ENCODE peak calls at places on chromosomes 11 and 22, in nine cellular contexts. Y is heart left ventricle, G is H1, E is sigmoid colon, U is mammary epithelial cell, N is IMR-90, P is PC-3, R is lung, B is DND-41. T is an unnamed sample.
A peak's percentile ranks its signal among the peaks of the same experiment; 100 is the strongest.

GRCh38 chr11:35933572-35933925 is 10.3 kb upstream of the LDLRAD3 start:
- DNase-seq in Y (no peak), G (no peak), E (no peak), U (no peak), N (no peak), P (no peak), R (no peak), B (no peak), T (no peak)

GRCh38 chr11:107545101-107545514 is 20.4 kb downstream of the ALKBH8 start:
- DNase-seq in Y (no peak), G (no peak), E (no peak), U (peak; percentile 94), N (peak; percentile 63), P (peak; percentile 98), R (no peak), B (no peak), T (no peak)

GRCh38 chr11:59207988-59208432 is 4.7 kb downstream of the MPEG1 start:
- DNase-seq in Y (peak; percentile 29), G (no peak), E (no peak), U (peak; percentile 74), N (peak; percentile 91), P (peak; percentile 69), R (no peak), B (peak; percentile 27), T (peak; percentile 51)

GRCh38 chr22:24473278-24473677 is 21.9 kb upstream of the UPB1 start:
- DNase-seq in Y (no peak), G (no peak), E (no peak), U (no peak), N (no peak), P (no peak), R (no peak), B (no peak), T (no peak)

GRCh38 chr22:30045001-30045887 is 35.0 kb upstream of the HORMAD2 start:
- DNase-seq in Y (no peak), G (no peak), E (peak; percentile 54), U (no peak), N (no peak), P (no peak), R (no peak), B (no peak), T (no peak)

GRCh38 chr11:78833237-78833636 is 258.6 kb upstream of the NARS2 start:
- DNase-seq in Y (no peak), G (no peak), E (no peak), U (no peak), N (no peak), P (no peak), R (no peak), B (no peak), T (no peak)

GRCh38 chr11:102783720-102784119 is 3.3 kb upstream of the MMP10 start:
- DNase-seq in Y (no peak), G (no peak), E (no peak), U (peak; percentile 93), N (no peak), P (peak; percentile 96), R (no peak), B (no peak), T (no peak)

GRCh38 chr22:42434748-42435425 is 2.7 kb upstream of the NFAM1 start:
- DNase-seq in Y (no peak), G (no peak), E (no peak), U (no peak), N (no peak), P (no peak), R (no peak), B (no peak), T (no peak)

GRCh38 chr22:31103111-31103510 is 4.3 kb downstream of the SELENOM start:
- DNase-seq in Y (no peak), G (no peak), E (no peak), U (no peak), N (no peak), P (no peak), R (no peak), B (no peak), T (no peak)

GRCh38 chr11:78886616-78887015 is 312.0 kb upstream of the NARS2 start:
- DNase-seq in Y (no peak), G (no peak), E (no peak), U (peak; percentile 81), N (peak; percentile 64), P (no peak), R (no peak), B (no peak), T (no peak)

GRCh38 chr11:10538924-10539323 is 2.1 kb downstream of the RNF141 start:
- DNase-seq in Y (no peak), G (no peak), E (no peak), U (no peak), N (no peak), P (no peak), R (no peak), B (no peak), T (no peak)

GRCh38 chr11:10542776-10543175 is 1.8 kb upstream of the RNF141 start:
- DNase-seq in Y (no peak), G (no peak), E (no peak), U (no peak), N (no peak), P (no peak), R (no peak), B (no peak), T (no peak)

GRCh38 chr11:10540546-10540914 is 457 bp downstream of the RNF141 start:
- DNase-seq in Y (no peak), G (no peak), E (peak; percentile 75), U (peak; percentile 46), N (peak; percentile 18), P (no peak), R (peak; percentile 53), B (no peak), T (no peak)

GRCh38 chr11:10539339-10539738 is 1.6 kb downstream of the RNF141 start:
- DNase-seq in Y (no peak), G (no peak), E (no peak), U (no peak), N (no peak), P (peak; percentile 50), R (no peak), B (no peak), T (no peak)

GRCh38 chr11:10540915-10541591 is at the start of gene RNF141:
- DNase-seq in Y (peak; percentile 95), G (peak; percentile 86), E (peak; percentile 97), U (peak; percentile 91), N (peak; percentile 87), P (peak; percentile 92), R (peak; percentile 96), B (peak; percentile 92), T (peak; percentile 94)
- H3K4me3 ChIP-seq in Y (peak within 1 kb of the TSS; percentile 94), G (peak within 1 kb of the TSS; percentile 85), E (peak within 1 kb of the TSS; percentile 93), U (peak within 1 kb of the TSS; percentile 72), N (peak within 1 kb of the TSS; percentile 77), P (peak within 1 kb of the TSS; percentile 76), R (peak within 1 kb of the TSS; percentile 84), B (peak within 1 kb of the TSS; percentile 96), T (peak within 1 kb of the TSS; percentile 90)

DNA sequence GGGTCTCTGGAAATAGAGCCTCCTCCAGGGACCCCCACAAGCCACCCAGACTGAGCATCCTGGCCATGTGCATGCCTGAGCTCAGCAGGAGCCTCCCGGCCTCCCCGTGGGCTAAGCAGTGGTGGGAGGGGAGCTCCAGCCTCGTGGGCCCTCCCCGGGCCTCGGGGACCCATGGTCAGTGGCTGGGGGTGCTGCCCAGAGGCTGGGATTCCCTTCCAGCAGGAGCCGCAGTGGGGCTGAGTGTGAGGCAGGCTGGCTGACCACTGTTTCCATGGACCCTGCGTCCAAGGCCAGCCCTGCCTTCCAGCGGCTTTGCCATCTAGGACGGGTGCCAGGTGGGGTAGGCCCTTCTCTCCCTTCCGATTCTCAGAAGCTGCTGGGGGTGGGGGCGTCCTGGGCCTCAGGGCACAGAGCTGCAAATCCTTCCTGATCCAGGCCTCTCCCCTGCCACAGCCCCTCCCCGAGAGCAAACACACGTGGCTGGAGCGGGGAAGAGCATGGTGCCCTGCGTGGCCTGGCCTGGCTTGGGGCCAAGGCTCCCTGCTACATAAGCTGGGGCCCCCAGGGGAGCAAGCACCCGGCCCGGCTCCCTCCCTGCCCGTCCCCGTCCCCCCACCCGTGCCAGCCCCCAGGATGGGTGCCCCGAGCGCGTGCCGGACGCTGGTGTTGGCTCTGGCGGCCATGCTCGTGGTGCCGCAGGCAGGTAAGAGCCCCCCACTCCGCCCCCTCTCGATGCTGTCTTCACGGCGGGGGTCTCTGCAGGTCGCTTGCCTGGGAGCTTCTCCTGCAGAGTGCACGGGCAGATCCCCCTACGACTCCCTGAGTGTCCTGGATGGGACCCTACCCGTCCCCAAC is at the start of gene MUC5B:
- DNase-seq in Y (no peak), G (no peak), E (peak; percentile 61), U (no peak), N (no peak), P (peak; percentile 62), R (no peak), B (no peak), T (peak; percentile 25)
- H3K27me3 ChIP-seq in Y (peaks cover 28% of the 10 kb centered on the region), G (no peaks in the 10 kb centered on the region), E (peaks cover 92% of the 10 kb centered on the region), U (peaks cover 3% of the 10 kb centered on the region), N (peaks cover 16% of the 10 kb centered on the region), P (no peaks in the 10 kb centered on the region), R (peaks cover 4% of the 10 kb centered on the region), B (no peaks in the 10 kb centered on the region), T (peaks cover 4% of the 10 kb centered on the region)

DNA sequence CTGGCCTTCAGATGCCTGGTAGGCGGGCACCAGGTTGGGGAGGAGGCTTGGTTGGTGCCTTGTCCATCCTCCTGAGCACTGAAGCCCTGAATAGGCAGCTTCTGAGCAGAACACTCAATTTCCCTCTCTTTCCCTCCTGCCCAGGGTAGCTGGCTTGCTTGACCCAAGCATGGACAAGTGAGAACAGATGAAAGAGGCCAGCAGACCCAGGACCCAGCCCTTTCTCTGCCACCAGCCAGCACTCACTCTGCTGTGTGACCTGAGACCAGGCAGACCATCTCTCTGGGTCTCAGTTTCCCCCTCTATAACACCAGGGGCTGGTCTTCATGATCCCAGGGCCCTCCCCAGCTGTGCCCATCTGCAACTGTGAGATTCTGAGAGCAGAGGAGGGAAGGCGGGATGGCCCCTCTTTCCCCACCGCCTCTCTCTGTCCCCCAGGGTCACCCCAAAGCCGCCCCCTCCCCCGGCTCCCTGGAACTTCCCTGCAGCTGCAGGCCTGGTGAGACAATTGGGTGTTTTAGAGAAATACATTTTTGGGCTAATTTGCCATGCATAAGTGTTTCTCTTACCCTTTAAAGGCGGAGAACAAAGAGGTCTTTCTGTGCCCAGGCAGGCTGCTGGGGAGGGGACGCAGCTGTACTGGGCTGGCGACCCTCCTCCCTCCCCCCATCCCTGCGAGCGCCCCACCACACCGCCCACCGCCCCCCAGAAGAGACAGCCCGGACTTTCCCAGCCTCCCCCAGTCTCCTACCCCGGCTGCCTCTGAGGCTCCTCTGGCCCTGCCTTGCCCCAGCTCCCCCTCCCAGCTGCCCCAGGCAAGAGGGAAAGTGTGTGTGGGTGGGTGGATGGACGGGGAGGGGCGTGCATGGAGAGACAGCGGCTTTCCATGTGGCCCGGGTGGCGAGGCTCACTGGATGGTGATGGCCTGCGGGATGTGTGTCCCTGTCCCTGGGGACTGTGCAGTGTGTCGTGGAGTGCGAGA is 30.8 kb upstream of the PICK1 start:
- DNase-seq in Y (no peak), G (no peak), E (no peak), U (no peak), N (no peak), P (no peak), R (no peak), B (no peak), T (no peak)
- H3K4me3 ChIP-seq in Y (no peak overlapping the region), G (no peak overlapping the region), E (no peak overlapping the region), U (no peak overlapping the region), N (no peak overlapping the region), P (no peak overlapping the region), R (no peak overlapping the region), B (no peak overlapping the region), T (no peak overlapping the region)

DNA sequence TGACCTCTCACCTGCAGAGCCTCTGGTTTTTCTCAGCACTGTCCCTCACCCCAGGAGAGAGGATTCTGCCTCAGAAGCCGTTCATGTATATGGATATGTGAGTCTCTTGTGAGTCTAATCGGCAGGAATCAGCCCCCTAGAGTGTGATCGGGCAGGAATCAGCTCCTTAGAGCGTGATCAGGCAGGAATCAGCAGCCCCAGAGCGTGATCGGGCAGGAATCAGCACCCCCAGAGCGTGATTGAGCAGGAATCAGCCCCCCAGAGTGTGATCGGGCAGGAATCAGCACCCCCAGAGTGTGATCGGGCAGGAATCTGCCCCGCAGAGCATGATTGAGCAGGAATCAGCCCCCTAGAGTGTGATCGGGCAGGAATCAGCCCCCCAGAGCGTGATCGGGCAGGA is 80.0 kb upstream of the EIF3D start:
- DNase-seq in Y (no peak), G (peak; percentile 17), E (peak; percentile 35), U (no peak), N (no peak), P (no peak), R (no peak), B (no peak), T (no peak)
- H3K27me3 ChIP-seq in Y (no peaks in the 10 kb centered on the region), G (no peaks in the 10 kb centered on the region), E (peaks cover 40% of the 10 kb centered on the region), U (peaks cover 16% of the 10 kb centered on the region), N (peaks cover 73% of the 10 kb centered on the region), P (peaks cover 26% of the 10 kb centered on the region), R (no peaks in the 10 kb centered on the region), B (peaks cover 27% of the 10 kb centered on the region), T (peaks cover 50% of the 10 kb centered on the region)

T was measured in MG63.